ENCODE peak calls at places on chromosome 15, in five cellular contexts. B is mesendoderm, G is IMR-90, S is neuronal stem cell, E is H9. I is an unnamed sample.
A peak's percentile ranks its signal among the peaks of the same experiment; 100 is the strongest.

GRCh38 chr15:82021992-82022391 is 23.8 kb downstream of the MEX3B start:
- DNase-seq in B (no peak), G (peak; percentile 60), S (no peak), E (no peak), I (peak; percentile 23)

GRCh38 chr15:81888748-81889479 is 156.9 kb downstream of the MEX3B start:
- DNase-seq in B (no peak), G (peak; percentile 76), S (no peak), E (no peak), I (no peak)

GRCh38 chr15:47552978-47553608 is 164.2 kb upstream of the SEMA6D start:
- DNase-seq in B (no peak), G (no peak), S (no peak), E (no peak), I (no peak)

GRCh38 chr15:78322243-78322642 is 17.9 kb upstream of the CRABP1 start:
- DNase-seq in B (peak; percentile 69), G (peak; percentile 44), S (no peak), E (peak; percentile 50), I (no peak)

GRCh38 chr15:71002321-71002720 is 109.7 kb downstream of the LRRC49 start:
- DNase-seq in B (no peak), G (peak; percentile 58), S (no peak), E (no peak), I (no peak)

GRCh38 chr15:75928680-75929608 is 25.3 kb downstream of the FBXO22 start:
- DNase-seq in B (peak; percentile 76), G (peak; percentile 35), S (peak; percentile 24), E (peak; percentile 56), I (peak; percentile 62)

GRCh38 chr15:77042245-77042644 is 28.7 kb downstream of the TSPAN3 start:
- DNase-seq in B (no peak), G (no peak), S (no peak), E (no peak), I (no peak)

GRCh38 chr15:74293021-74293810 is 57.1 kb downstream of the CCDC33 start:
- DNase-seq in B (no peak), G (no peak), S (no peak), E (no peak), I (no peak)

GRCh38 chr15:64566629-64567427 is 106.5 kb downstream of the ZNF609 start:
- DNase-seq in B (peak; percentile 50), G (no peak), S (no peak), E (no peak), I (no peak)

GRCh38 chr15:86743283-86743903 is 663.7 kb downstream of the AGBL1 start:
- DNase-seq in B (peak; percentile 84), G (no peak), S (peak; percentile 65), E (peak; percentile 79), I (peak; percentile 77)

GRCh38 chr15:55518641-55519040 is 10.6 kb upstream of the DNAAF4 start:
- DNase-seq in B (no peak), G (no peak), S (no peak), E (no peak), I (no peak)

GRCh38 chr15:33292718-33293307 is 18.0 kb upstream of the RYR3 start:
- DNase-seq in B (peak; percentile 80), G (peak; percentile 53), S (peak; percentile 70), E (peak; percentile 59), I (peak; percentile 26)

GRCh38 chr15:79017953-79018352 is 72.6 kb downstream of the RASGRF1 start:
- DNase-seq in B (no peak), G (no peak), S (no peak), E (no peak), I (peak; percentile 46)

GRCh38 chr15:77060560-77060959 is 10.3 kb downstream of the TSPAN3 start:
- DNase-seq in B (no peak), G (peak; percentile 64), S (no peak), E (no peak), I (no peak)

GRCh38 chr15:68227806-68228142 is 1.8 kb downstream of the CLN6 start:
- DNase-seq in B (no peak), G (no peak), S (no peak), E (no peak), I (no peak)

GRCh38 chr15:63909819-63910437 is 76.2 kb upstream of the HERC1 start:
- DNase-seq in B (no peak), G (peak; percentile 53), S (no peak), E (no peak), I (no peak)

GRCh38 chr15:73633991-73634495 is 854 bp upstream of the NPTN start:
- DNase-seq in B (peak; percentile 87), G (peak; percentile 96), S (no peak), E (no peak), I (peak; percentile 71)

GRCh38 chr15:73650387-73651126 is 17.4 kb upstream of the NPTN start:
- DNase-seq in B (no peak), G (peak; percentile 61), S (no peak), E (no peak), I (peak; percentile 88)

GRCh38 chr15:69133862-69134519 is 26.4 kb upstream of the GLCE start:
- DNase-seq in B (no peak), G (no peak), S (no peak), E (no peak), I (peak; percentile 59)

GRCh38 chr15:70245932-70246622 is 148.4 kb upstream of the TLE3 start:
- DNase-seq in B (no peak), G (peak; percentile 11), S (no peak), E (no peak), I (peak; percentile 58)

GRCh38 chr15:78210349-78210717 is 24.0 kb downstream of the ACSBG1 start:
- DNase-seq in B (no peak), G (no peak), S (no peak), E (no peak), I (no peak)

GRCh38 chr15:85707519-85708338 is 87.0 kb downstream of the KLHL25 start:
- DNase-seq in B (peak; percentile 64), G (peak; percentile 51), S (no peak), E (no peak), I (no peak)

GRCh38 chr15:60821462-60822061 is 342.6 kb upstream of the ICE2 start:
- DNase-seq in B (no peak), G (no peak), S (no peak), E (no peak), I (no peak)

GRCh38 chr15:82849556-82850241 is 40.3 kb downstream of the WHAMM start:
- DNase-seq in B (peak; percentile 98), G (peak; percentile 74), S (peak; percentile 83), E (peak; percentile 95), I (peak; percentile 67)

GRCh38 chr15:75043509-75044257 is 20.3 kb downstream of the PPCDC start:
- DNase-seq in B (no peak), G (peak; percentile 100), S (no peak), E (no peak), I (peak; percentile 56)

GRCh38 chr15:44715142-44715796 is 4.0 kb downstream of the B2M start:
- DNase-seq in B (no peak), G (no peak), S (no peak), E (no peak), I (no peak)
- H2BK5ac ChIP-seq in B (no peak overlapping the region), G (no peak overlapping the region), S (no peak overlapping the region), E (no peak overlapping the region), I (no peak overlapping the region)

DNA sequence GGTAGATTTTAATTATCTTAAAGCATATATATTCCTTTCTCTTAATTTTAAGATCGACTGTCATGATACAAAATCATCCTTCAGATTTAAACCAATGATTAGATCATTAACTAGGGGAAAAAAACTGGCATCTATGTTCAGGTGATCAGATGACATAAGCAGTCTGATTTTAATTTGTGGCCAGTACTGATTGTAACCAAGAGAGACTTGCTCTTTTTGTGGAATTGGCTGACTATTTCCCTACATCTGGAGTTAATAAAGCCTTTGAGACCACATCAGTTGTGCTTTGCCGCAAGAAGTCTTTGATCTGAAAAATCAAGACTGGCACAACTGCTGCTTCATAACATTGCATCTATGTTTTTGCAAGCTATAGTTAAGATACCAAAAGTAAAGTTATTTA is 148.4 kb upstream of the CGNL1 start:
- DNase-seq in B (no peak), G (peak; percentile 73), S (no peak), E (no peak), I (no peak)
- H2BK5ac ChIP-seq in B (no peak overlapping the region), G (no peak overlapping the region), S (no peak overlapping the region), E (no peak overlapping the region), I (no peak overlapping the region)

GRCh38 chr15:93233710-93234109 is 144.7 kb upstream of the RGMA start:
- DNase-seq in B (no peak), G (no peak), S (no peak), E (no peak), I (peak; percentile 49)

GRCh38 chr15:93238641-93239040 is 149.6 kb upstream of the RGMA start:
- DNase-seq in B (no peak), G (no peak), S (no peak), E (no peak), I (no peak)

GRCh38 chr15:93236924-93237323 is 147.9 kb upstream of the RGMA start:
- DNase-seq in B (peak; percentile 57), G (no peak), S (no peak), E (no peak), I (no peak)

GRCh38 chr15:93235321-93235720 is 146.3 kb upstream of the RGMA start:
- DNase-seq in B (peak; percentile 16), G (no peak), S (no peak), E (no peak), I (peak; percentile 98)

GRCh38 chr15:93235926-93236781 is 147.1 kb upstream of the RGMA start:
- DNase-seq in B (no peak), G (no peak), S (no peak), E (no peak), I (peak; percentile 90)
- H2BK5ac ChIP-seq in B (no peak overlapping the region), G (no peak overlapping the region), S (no peak overlapping the region), E (no peak overlapping the region), I (no peak overlapping the region)

GRCh38 chr15:96340348-96340610 is 9.8 kb downstream of the NR2F2 start:
- DNase-seq in B (no peak), G (no peak), S (no peak), E (no peak), I (no peak)

GRCh38 chr15:96341465-96342142 is 11.1 kb downstream of the NR2F2 start:
- DNase-seq in B (no peak), G (no peak), S (no peak), E (peak; percentile 62), I (no peak)

GRCh38 chr15:96342143-96342466 is 11.6 kb downstream of the NR2F2 start:
- DNase-seq in B (no peak), G (no peak), S (no peak), E (no peak), I (no peak)

GRCh38 chr15:96339662-96340347 is 9.3 kb downstream of the NR2F2 start:
- DNase-seq in B (no peak), G (no peak), S (no peak), E (no peak), I (no peak)

DNA sequence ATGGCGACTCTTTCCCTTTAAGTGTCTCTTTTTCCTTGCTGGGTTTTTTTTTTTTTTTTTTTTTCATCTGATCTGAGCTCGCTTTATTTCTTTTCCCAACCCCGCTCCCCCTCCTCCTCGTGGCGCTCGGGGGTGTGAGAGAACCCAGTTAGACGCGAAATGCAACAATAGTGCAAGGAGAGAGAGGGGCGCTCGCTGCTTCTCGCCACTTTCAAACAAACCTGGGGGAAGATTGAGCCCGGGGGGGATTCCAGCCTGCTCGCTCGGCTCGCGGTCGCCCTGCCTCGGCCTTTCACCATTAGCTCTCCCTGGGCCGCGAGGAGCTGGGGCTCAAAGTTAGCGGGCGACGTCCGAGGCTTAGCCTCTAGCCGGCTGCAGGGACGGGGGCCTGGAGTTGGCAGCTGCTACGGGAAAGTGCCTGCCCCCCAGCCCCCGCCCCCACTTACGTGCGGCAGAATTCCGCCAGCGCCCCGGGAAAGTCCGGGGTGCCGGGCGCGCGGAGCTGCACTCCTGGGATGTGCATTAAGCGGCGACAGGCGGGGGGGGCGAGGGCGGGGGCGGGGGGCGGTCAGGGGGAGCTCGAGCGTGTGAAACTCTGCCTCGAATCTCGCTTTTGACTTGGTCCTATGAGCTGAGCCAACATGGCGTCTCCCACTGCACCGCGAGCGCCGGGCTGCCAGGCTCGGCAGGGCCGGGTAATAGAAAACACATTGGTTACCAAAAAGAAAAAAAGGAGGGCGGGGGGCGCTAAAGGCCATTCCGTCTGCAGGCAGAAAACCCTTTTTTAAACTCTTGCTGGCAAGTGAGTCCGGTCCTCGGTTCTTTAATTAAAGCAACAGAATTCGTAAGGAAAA is 10.3 kb downstream of the NR2F2 start:
- DNase-seq in B (peak; percentile 84), G (peak; percentile 73), S (peak; percentile 87), E (peak; percentile 82), I (no peak)
- H2BK5ac ChIP-seq in B (no peak overlapping the region), G (peak overlapping the region; percentile 96), S (peak overlapping the region; percentile 89), E (no peak overlapping the region), I (peak overlapping the region; percentile 16)

I was measured in trophoblast cell.